ENCODE peak calls at places on chromosome 16, in five cellular contexts. N is left ventricle myocardium inferior, M is BJ, U is psoas muscle, K is adrenal gland. R is an unnamed sample.

GRCh38 chr16:85092851-85093250 is 19.4 kb downstream of the CIBAR2 start:
- DNase-seq in N (no peak), K (no peak), U (no peak), M (no peak), R (no peak)

GRCh38 chr16:67707210-67707609 is 11.9 kb downstream of the GFOD2 start:
- DNase-seq in N (no peak), M (no peak), K (no peak), U (no peak), R (no peak)

GRCh38 chr16:87664792-87665191 is 62.5 kb downstream of the JPH3 start:
- DNase-seq in N (no peak), U (no peak), M (no peak), K (no peak), R (no peak)

GRCh38 chr16:50925758-50926357 is 184.0 kb downstream of the CYLD start:
- DNase-seq in U (no peak), M (no peak), N (no peak), K (no peak), R (no peak)

GRCh38 chr16:11669380-11670146 is 1.3 kb downstream of the SNN start:
- DNase-seq in U (peak; percentile 85), N (peak; percentile 59), M (no peak), K (peak; percentile 88), R (no peak)

GRCh38 chr16:57186630-57187507 is 740 bp downstream of the RSPRY1 start:
- DNase-seq in K (peak; percentile 37), M (no peak), U (no peak), N (no peak), R (no peak)

GRCh38 chr16:29316673-29317237 is 89.8 kb downstream of the NPIPB11 start:
- DNase-seq in K (no peak), M (no peak), U (no peak), N (no peak), R (no peak)

GRCh38 chr16:12257926-12258561 is 281.5 kb downstream of the SNX29 start:
- DNase-seq in U (no peak), M (no peak), K (no peak), N (no peak), R (no peak)

GRCh38 chr16:86929149-86929871 is 351.0 kb downstream of the FOXL1 start:
- DNase-seq in U (no peak), M (no peak), N (peak; percentile 45), K (peak; percentile 60), R (no peak)

GRCh38 chr16:57941016-57941656 is 29.8 kb downstream of the CNGB1 start:
- DNase-seq in N (peak; percentile 75), K (peak; percentile 95), U (no peak), M (no peak), R (no peak)

GRCh38 chr16:57959121-57959520 is 11.8 kb downstream of the CNGB1 start:
- DNase-seq in U (no peak), N (no peak), M (no peak), K (no peak), R (no peak)

GRCh38 chr16:17369441-17369951 is 101.3 kb downstream of the XYLT1 start:
- DNase-seq in K (peak; percentile 62), M (no peak), N (peak; percentile 40), U (peak; percentile 66), R (no peak)

GRCh38 chr16:17343028-17343427 is 127.7 kb downstream of the XYLT1 start:
- DNase-seq in U (no peak), M (no peak), N (no peak), K (no peak), R (no peak)

GRCh38 chr16:67917852-67918236 is 13.8 kb downstream of the CTRL start:
- DNase-seq in U (no peak), N (no peak), M (no peak), K (peak; percentile 84), R (no peak)

GRCh38 chr16:29816694-29817441 is 916 bp downstream of the PAGR1 start:
- DNase-seq in U (peak; percentile 77), N (peak; percentile 66), M (no peak), K (peak; percentile 87), R (no peak)

GRCh38 chr16:50152386-50152806 is 710 bp upstream of the TENT4B start:
- DNase-seq in M (no peak), U (no peak), N (peak; percentile 37), K (peak; percentile 59), R (no peak)

GRCh38 chr16:50428742-50429141 is 60.0 kb upstream of the BRD7 start:
- DNase-seq in K (no peak), N (no peak), M (no peak), U (no peak), R (no peak)

GRCh38 chr16:86566601-86566965 is at the start of gene FOXC2:
- DNase-seq in N (peak; percentile 92), U (peak; percentile 84), M (peak; percentile 53), K (peak; percentile 79), R (peak; percentile 98)

GRCh38 chr16:56848056-56848936 is 16.7 kb upstream of the SLC12A3 start:
- DNase-seq in U (peak; percentile 61), N (no peak), M (no peak), K (peak; percentile 72), R (no peak)

GRCh38 chr16:11535494-11535893 is 51.2 kb downstream of the LITAF start:
- DNase-seq in K (no peak), M (no peak), N (no peak), U (no peak), R (no peak)

GRCh38 chr16:84579936-84580335 is 37.9 kb downstream of the COTL1 start:
- DNase-seq in M (no peak), U (peak; percentile 41), N (no peak), K (no peak), R (no peak)

GRCh38 chr16:24721830-24722238 is 7.6 kb upstream of the TNRC6A start:
- DNase-seq in N (no peak), U (no peak), K (no peak), M (no peak), R (no peak)

GRCh38 chr16:87765473-87765775 is 362 bp downstream of the KLHDC4 start:
- DNase-seq in U (no peak), M (no peak), N (no peak), K (no peak), R (no peak)

GRCh38 chr16:15466886-15467781 is 32.7 kb downstream of the BMERB1 start:
- DNase-seq in K (no peak), U (no peak), N (no peak), M (no peak), R (no peak)
- TF ChIP-seq CTCF in K (peak; percentile 51), U (peak; percentile 43), N (peak; percentile 24), M (no peak), R (no peak)

DNA sequence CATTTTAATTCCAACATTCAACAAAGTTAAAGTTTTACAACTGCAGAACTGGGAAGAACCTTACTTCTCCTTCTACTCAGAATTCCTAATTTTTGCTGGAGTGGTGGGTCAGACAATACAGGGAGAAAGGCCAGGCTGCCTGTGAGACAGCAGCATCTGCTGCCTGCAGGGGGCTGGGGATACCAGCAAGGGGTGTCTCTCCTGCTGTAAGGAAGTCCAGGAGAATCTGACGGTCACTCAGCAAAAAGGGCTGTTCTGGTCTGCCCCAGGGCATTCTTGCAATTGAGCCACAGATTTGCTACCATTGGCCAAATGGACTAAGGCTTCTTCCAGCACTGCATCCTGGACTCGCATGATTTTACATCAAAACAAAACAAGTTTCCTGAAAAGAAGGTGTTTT is 426.6 kb upstream of the CDH11 start:
- DNase-seq in M (no peak), U (no peak), K (no peak), N (no peak), R (no peak)
- TF ChIP-seq CTCF in M (peak; percentile 50), U (no peak), K (no peak), N (no peak), R (peak; percentile 32)

DNA sequence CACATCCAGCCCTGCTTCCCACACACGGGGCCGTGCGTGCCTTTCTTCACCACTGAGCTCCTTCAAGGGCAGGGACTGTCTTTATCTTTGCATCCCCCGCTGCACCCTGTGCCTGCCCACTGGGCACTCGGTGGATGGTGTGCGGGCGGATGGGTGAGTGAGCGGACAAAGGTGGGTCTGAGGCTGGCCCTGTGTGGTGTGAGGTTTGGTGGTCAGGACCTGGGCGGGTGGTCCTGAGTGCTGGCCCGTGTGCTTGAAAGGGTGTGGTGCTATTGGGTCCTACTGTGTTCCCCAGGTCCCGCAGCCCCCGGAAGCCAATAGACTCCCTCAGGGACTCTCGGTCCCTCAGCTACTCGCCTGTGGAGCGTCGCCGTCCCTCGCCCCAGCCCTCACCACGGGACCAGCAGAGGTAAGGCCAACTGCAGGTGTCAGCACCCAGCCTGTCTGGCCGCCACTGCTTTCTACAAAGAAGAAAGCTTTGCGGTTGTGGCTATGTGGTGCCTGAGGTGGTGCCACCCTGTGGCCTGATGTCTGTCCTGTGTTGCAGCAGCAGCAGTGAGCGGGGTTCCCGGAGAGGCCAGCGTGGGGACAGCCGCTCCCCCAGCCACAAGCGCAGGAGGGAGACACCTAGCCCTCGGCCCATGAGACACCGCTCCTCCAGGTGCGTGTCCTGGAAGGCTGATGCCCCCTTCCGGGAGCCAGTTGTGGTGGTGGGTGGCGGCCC is 6.9 kb downstream of the ELOB start:
- DNase-seq in U (peak; percentile 50), N (no peak), M (no peak), K (no peak), R (no peak)
- TF ChIP-seq CTCF in U (no peak), N (no peak), M (peak; percentile 3), K (no peak), R (no peak)

GRCh38 chr16:78783570-78784079 is 684.2 kb downstream of the WWOX start:
- DNase-seq in U (no peak), K (no peak), M (no peak), N (no peak), R (no peak)
- TF ChIP-seq CTCF in U (no peak), K (no peak), M (no peak), N (no peak), R (no peak)

GRCh38 chr16:71885261-71885650 is 1.3 kb upstream of the ZNF821 start:
- DNase-seq in K (no peak), M (no peak), U (no peak), N (no peak), R (no peak)

GRCh38 chr16:71880176-71880575 is 3.8 kb downstream of the ZNF821 start:
- DNase-seq in U (no peak), K (no peak), N (no peak), M (no peak), R (peak; percentile 11)

GRCh38 chr16:71883849-71884638 is at the start of gene ZNF821:
- DNase-seq in U (peak; percentile 86), M (no peak), K (peak; percentile 67), N (peak; percentile 82), R (peak; percentile 93)

GRCh38 chr16:71882505-71883192 is 1.3 kb downstream of the ZNF821 start:
- DNase-seq in M (no peak), K (peak; percentile 68), N (no peak), U (no peak), R (peak; percentile 84)

GRCh38 chr16:71883193-71883848 is 661 bp downstream of the ZNF821 start:
- DNase-seq in K (no peak), U (peak; percentile 60), N (peak; percentile 31), M (no peak), R (peak; percentile 88)
- TF ChIP-seq CTCF in K (no peak), U (no peak), N (no peak), M (no peak), R (peak; percentile 62)

GRCh38 chr16:14248791-14249190 is 177.7 kb downstream of the MRTFB start:
- DNase-seq in N (no peak), M (no peak), U (no peak), K (no peak), R (no peak)
- TF ChIP-seq CTCF in N (no peak), M (no peak), U (no peak), K (no peak), R (no peak)